ENCODE peak calls at places on chromosomes 3 and 15, in six cellular contexts. F is GM10248, L is A549, N is lower lobe of right lung, K is natural killer cell, P is RWPE1. R is an unnamed sample.

GRCh38 chr3:43902415-43902814 is 211.7 kb downstream of the ABHD5 start:
- DNase-seq in F (no peak), L (no peak), N (no peak), K (no peak), P (no peak), R (no peak)

GRCh38 chr15:90004671-90005070 is 3.5 kb downstream of the ZNF710 start:
- DNase-seq in F (no peak), L (peak), N (peak), K (no peak), P (peak), R (no peak)

GRCh38 chr3:117322866-117323265 is 613.3 kb downstream of the TUSC7 start:
- DNase-seq in F (peak), L (no peak), N (no peak), K (no peak), P (peak), R (no peak)

GRCh38 chr3:153513236-153513635 is 351.2 kb downstream of the RAP2B start:
- DNase-seq in F (no peak), L (peak), N (no peak), K (no peak), P (peak), R (no peak)

GRCh38 chr15:65937476-65937875 is 68.2 kb downstream of the RAB11A start:
- DNase-seq in F (no peak), L (no peak), N (no peak), K (no peak), P (no peak), R (no peak)

GRCh38 chr15:89401636-89402252 is 67.1 kb upstream of the POLG start:
- DNase-seq in F (no peak), L (peak), N (no peak), K (no peak), P (peak), R (no peak)

GRCh38 chr3:60417590-60417989 is 833.7 kb downstream of the FHIT start:
- DNase-seq in F (no peak), L (no peak), N (no peak), K (no peak), P (no peak), R (no peak)

GRCh38 chr3:117052356-117052755 is 342.8 kb downstream of the TUSC7 start:
- DNase-seq in F (no peak), L (no peak), N (no peak), K (no peak), P (no peak), R (no peak)

GRCh38 chr3:179842061-179842460 is 189.2 kb downstream of the USP13 start:
- DNase-seq in F (no peak), L (no peak), N (no peak), K (no peak), P (no peak), R (no peak)

GRCh38 chr3:123026551-123027291 is 842 bp downstream of the SEMA5B start:
- DNase-seq in F (peak), L (peak), N (peak), K (no peak), P (no peak), R (peak)

GRCh38 chr3:101509811-101510210 is 3.2 kb downstream of the SENP7 start:
- DNase-seq in F (no peak), L (no peak), N (no peak), K (no peak), P (peak), R (no peak)
- TF ChIP-seq CTCF in F (no peak), L (no peak), N (no peak), K (no peak), P (no peak), R (no peak)

GRCh38 chr3:72554689-72555088 is 293.6 kb downstream of the SHQ1 start:
- DNase-seq in F (no peak), L (no peak), N (no peak), K (no peak), P (no peak), R (no peak)
- TF ChIP-seq CTCF in F (no peak), L (no peak), N (no peak), K (no peak), P (no peak), R (no peak)

GRCh38 chr3:9957214-9957613 is 5.0 kb upstream of the PRRT3 start:
- DNase-seq in F (no peak), L (no peak), N (no peak), K (no peak), P (no peak), R (no peak)
- TF ChIP-seq CTCF in F (no peak), L (peak), N (no peak), K (no peak), P (peak), R (no peak)

GRCh38 chr3:188947401-188947982 is 224.3 kb upstream of the TPRG1 start:
- DNase-seq in F (no peak), L (peak), N (peak), K (no peak), P (peak), R (peak)
- TF ChIP-seq CTCF in F (no peak), L (peak), N (peak), K (no peak), P (peak), R (peak)

DNA sequence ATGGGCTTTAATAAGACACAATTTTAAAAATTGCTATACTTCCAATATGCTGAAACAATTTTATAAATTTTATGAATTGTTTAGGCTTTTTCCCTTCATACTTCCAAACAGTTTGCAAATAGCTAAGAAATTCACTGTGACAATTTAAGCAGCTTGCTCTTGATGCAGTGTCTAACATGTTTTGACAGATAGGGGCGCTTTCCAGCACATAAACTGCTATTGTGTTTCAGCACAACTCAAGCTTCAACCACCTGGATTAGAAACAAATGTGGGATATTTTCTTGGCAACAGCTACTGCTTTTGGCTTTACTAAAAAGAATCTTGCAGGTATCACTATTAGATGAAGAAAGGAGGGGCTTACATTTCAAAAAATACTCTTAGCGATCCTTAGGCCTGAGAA is 565.8 kb upstream of the DPPA4 start:
- DNase-seq in F (no peak), L (no peak), N (no peak), K (no peak), P (no peak), R (no peak)
- TF ChIP-seq CTCF in F (no peak), L (no peak), N (no peak), K (no peak), P (no peak), R (no peak)

GRCh38 chr15:37932522-37932921 is 1.9 kb upstream of the TMCO5A start:
- DNase-seq in F (no peak), L (no peak), N (no peak), K (no peak), P (no peak), R (no peak)
- TF ChIP-seq CTCF in F (no peak), L (no peak), N (no peak), K (no peak), P (no peak), R (no peak)